ENCODE peak calls at places on chromosomes 16 and 17, in nine cellular contexts. B, U, M, G, F, R, C, N and P are unnamed samples. For H3K27me3, the result is how much of the 10 kb centered on the place peaks cover.

GRCh38 chr16:87653234-87653633 is 50.9 kb downstream of the JPH3 start:
- DNase-seq in F (no peak), R (no peak), N (no peak), U (no peak), G (peak), M (peak), B (no peak), C (no peak), P (peak)

GRCh38 chr16:49311823-49312222 is 30.2 kb upstream of the CBLN1 start:
- DNase-seq in U (no peak), M (no peak), B (no peak), R (no peak), G (no peak), N (no peak), F (no peak), C (no peak), P (no peak)

GRCh38 chr16:87129771-87130170 is 187.4 kb downstream of the C16orf95 start:
- DNase-seq in B (peak), G (peak), U (no peak), R (no peak), C (no peak), M (peak), N (no peak), F (no peak), P (peak)

GRCh38 chr17:30234296-30234695 is 1.2 kb downstream of the SLC6A4 start:
- DNase-seq in B (no peak), F (no peak), U (no peak), R (no peak), N (no peak), C (no peak), M (no peak), G (no peak), P (no peak)

GRCh38 chr17:81512984-81513668 is 527 bp upstream of the ACTG1 start:
- DNase-seq in C (peak), R (peak), M (peak), N (peak), G (peak), U (no peak), B (no peak), F (peak), P (peak)

GRCh38 chr17:50328360-50328759 is 17.6 kb upstream of the XYLT2 start:
- DNase-seq in M (no peak), C (no peak), B (no peak), F (no peak), U (no peak), R (no peak), N (no peak), G (no peak), P (no peak)

GRCh38 chr16:23088018-23088417 is 61.2 kb downstream of the USP31 start:
- DNase-seq in N (no peak), B (no peak), U (no peak), M (no peak), C (no peak), R (no peak), F (no peak), G (no peak), P (no peak)

GRCh38 chr16:66473654-66474519 is 46.8 kb downstream of the BEAN1 start:
- DNase-seq in G (peak), C (no peak), U (no peak), F (peak), R (no peak), N (peak), B (no peak), M (no peak), P (peak)

GRCh38 chr17:66764559-66764958 is 70.4 kb upstream of the CACNG5 start:
- DNase-seq in F (no peak), G (no peak), N (no peak), M (no peak), U (no peak), B (no peak), C (no peak), R (no peak), P (no peak)

GRCh38 chr17:74566132-74566753 is 1.1 kb downstream of the CD300H start:
- DNase-seq in B (no peak), R (no peak), M (no peak), G (peak), U (no peak), C (peak), F (peak), N (no peak), P (peak)

GRCh38 chr16:71526111-71526998 is at the start of gene CHST4:
- DNase-seq in U (no peak), B (peak), F (no peak), G (no peak), R (no peak), N (no peak), C (no peak), M (peak), P (peak)

GRCh38 chr16:85641776-85642176 is 28.7 kb downstream of the GSE1 start:
- DNase-seq in N (no peak), U (no peak), F (no peak), C (peak), G (no peak), M (no peak), R (no peak), B (peak), P (peak)

GRCh38 chr17:27458524-27458908 is 2.3 kb downstream of the KSR1 start:
- DNase-seq in G (no peak), N (no peak), C (no peak), R (no peak), F (no peak), M (no peak), B (no peak), U (no peak), P (no peak)

GRCh38 chr17:19448341-19449268 is 37.6 kb downstream of the RNF112 start:
- DNase-seq in R (no peak), C (peak), F (no peak), G (peak), N (no peak), M (peak), B (peak), U (no peak), P (peak)

GRCh38 chr16:26139884-26140283 is 448.1 kb downstream of the HS3ST4 start:
- DNase-seq in N (no peak), M (no peak), F (no peak), U (no peak), B (no peak), R (no peak), C (no peak), G (no peak), P (no peak)

GRCh38 chr16:22327446-22327775 is 30.2 kb downstream of the POLR3E start:
- DNase-seq in N (no peak), R (no peak), B (no peak), C (no peak), M (no peak), U (no peak), F (no peak), G (no peak), P (no peak)

GRCh38 chr16:20313741-20314140 is 13.6 kb downstream of the GP2 start:
- DNase-seq in N (no peak), B (no peak), R (no peak), C (no peak), U (no peak), G (no peak), F (no peak), M (no peak), P (no peak)

GRCh38 chr16:17345043-17345442 is 125.7 kb downstream of the XYLT1 start:
- DNase-seq in C (peak), G (no peak), R (peak), N (no peak), U (no peak), F (no peak), M (peak), B (no peak), P (no peak)

GRCh38 chr17:36088559-36089376 is 1.2 kb downstream of the CCL3 start:
- DNase-seq in F (no peak), R (no peak), B (no peak), U (no peak), C (no peak), N (no peak), G (no peak), M (no peak), P (no peak)

GRCh38 chr17:79558573-79558900 is 52.3 kb downstream of the RBFOX3 start:
- DNase-seq in U (no peak), C (no peak), G (no peak), M (no peak), F (no peak), N (no peak), R (no peak), B (no peak), P (no peak)

GRCh38 chr16:88368036-88368435 is 14.7 kb upstream of the ZNF469 start:
- DNase-seq in R (no peak), C (no peak), U (no peak), N (no peak), G (no peak), F (no peak), B (no peak), M (no peak), P (no peak)

GRCh38 chr17:49987290-49987585 is 7.8 kb downstream of the DLX3 start:
- DNase-seq in R (no peak), N (no peak), F (peak), U (no peak), C (no peak), M (no peak), G (no peak), B (no peak), P (no peak)

GRCh38 chr16:88747588-88748301 is 37.3 kb downstream of the PIEZO1 start:
- DNase-seq in M (no peak), G (peak), C (no peak), N (no peak), U (no peak), B (no peak), R (no peak), F (no peak), P (peak)

GRCh38 chr17:794876-795275 is 12.7 kb downstream of the MRM3 start:
- DNase-seq in G (peak), B (peak), F (peak), M (peak), U (no peak), N (peak), C (peak), R (peak), P (peak)

GRCh38 chr16:29825145-29826044 is 5.1 kb downstream of the MVP start:
- DNase-seq in B (peak), N (peak), U (no peak), F (peak), M (peak), R (no peak), C (no peak), G (peak), P (peak)

GRCh38 chr16:15950869-15951268 is 1.5 kb downstream of the ABCC1 start:
- DNase-seq in F (no peak), R (no peak), G (no peak), B (no peak), M (no peak), U (no peak), N (no peak), C (no peak), P (no peak)

GRCh38 chr17:72142614-72143013 is 21.8 kb downstream of the SOX9 start:
- DNase-seq in G (no peak), M (no peak), N (no peak), B (no peak), F (no peak), U (no peak), R (no peak), C (no peak), P (no peak)

GRCh38 chr16:56122251-56122650 is 69.0 kb upstream of the GNAO1 start:
- DNase-seq in B (no peak), N (no peak), M (no peak), C (no peak), F (no peak), U (no peak), G (no peak), R (no peak), P (no peak)

GRCh38 chr16:24723663-24724062 is 5.8 kb upstream of the TNRC6A start:
- DNase-seq in C (no peak), G (peak), F (no peak), M (peak), N (no peak), R (no peak), U (no peak), B (no peak), P (peak)

GRCh38 chr16:89736554-89736953 is 15.2 kb downstream of the ZNF276 start:
- DNase-seq in N (no peak), G (no peak), C (no peak), U (no peak), F (no peak), R (no peak), M (no peak), B (no peak), P (no peak)

GRCh38 chr16:58331024-58331707 is 36.3 kb upstream of the PRSS54 start:
- DNase-seq in U (no peak), B (no peak), G (no peak), N (no peak), C (no peak), M (no peak), R (no peak), F (no peak), P (no peak)

GRCh38 chr17:56148333-56148732 is 4.9 kb upstream of the ANKFN1 start:
- DNase-seq in G (no peak), N (no peak), B (no peak), M (no peak), U (no peak), C (no peak), R (no peak), F (no peak), P (no peak)

GRCh38 chr16:20871935-20872815 is 28.0 kb downstream of the DCUN1D3 start:
- DNase-seq in F (no peak), B (no peak), R (no peak), U (no peak), G (no peak), N (no peak), M (no peak), C (no peak), P (no peak)

GRCh38 chr17:79071161-79071560 is 3.5 kb upstream of the ENGASE start:
- DNase-seq in B (no peak), G (no peak), R (no peak), M (no peak), N (no peak), C (no peak), U (no peak), F (no peak), P (no peak)

GRCh38 chr16:1002399-1003161 is 21.0 kb downstream of the SOX8 start:
- DNase-seq in M (peak), N (peak), B (peak), F (no peak), G (peak), C (no peak), R (no peak), U (no peak), P (no peak)

GRCh38 chr16:23092072-23092800 is 57.0 kb downstream of the USP31 start:
- DNase-seq in R (no peak), B (no peak), C (no peak), U (no peak), G (no peak), N (no peak), M (no peak), F (no peak), P (no peak)

GRCh38 chr17:29019475-29020181 is 13.8 kb upstream of the SEZ6 start:
- DNase-seq in B (no peak), U (no peak), N (no peak), M (no peak), C (no peak), R (no peak), F (no peak), G (no peak), P (no peak)

GRCh38 chr16:11152205-11152604 is 103.8 kb downstream of the SOCS1 start:
- DNase-seq in C (no peak), N (no peak), F (no peak), G (no peak), B (no peak), M (no peak), R (no peak), U (no peak), P (no peak)

DNA sequence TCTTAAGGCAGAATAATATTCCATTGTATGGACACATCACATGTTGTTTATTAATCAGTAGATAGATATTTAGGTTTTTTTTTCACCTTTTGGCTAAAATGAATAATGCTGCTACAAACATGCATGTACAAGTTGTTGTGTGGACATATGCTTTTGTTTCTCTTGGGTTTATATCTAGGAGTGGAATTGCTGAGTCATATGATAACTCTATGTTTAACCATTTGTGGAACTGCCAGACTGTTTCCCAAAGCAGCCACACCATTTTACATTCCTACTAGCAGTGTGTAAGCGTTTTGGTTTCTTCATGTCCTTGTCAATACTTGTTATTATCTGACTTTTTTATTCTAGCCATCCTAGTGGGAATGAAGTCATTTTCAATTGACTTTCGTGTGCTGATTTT is 21.3 kb downstream of the CYLD start:
- DNase-seq in G (no peak), N (no peak), F (no peak), M (peak), R (no peak), U (no peak), B (no peak), C (no peak), P (peak)
- H3K4me3 ChIP-seq in G (no peak), N (no peak), F (no peak), M (no peak), R (no peak), U (no peak), B (no peak), C (no peak), P (no peak)

DNA sequence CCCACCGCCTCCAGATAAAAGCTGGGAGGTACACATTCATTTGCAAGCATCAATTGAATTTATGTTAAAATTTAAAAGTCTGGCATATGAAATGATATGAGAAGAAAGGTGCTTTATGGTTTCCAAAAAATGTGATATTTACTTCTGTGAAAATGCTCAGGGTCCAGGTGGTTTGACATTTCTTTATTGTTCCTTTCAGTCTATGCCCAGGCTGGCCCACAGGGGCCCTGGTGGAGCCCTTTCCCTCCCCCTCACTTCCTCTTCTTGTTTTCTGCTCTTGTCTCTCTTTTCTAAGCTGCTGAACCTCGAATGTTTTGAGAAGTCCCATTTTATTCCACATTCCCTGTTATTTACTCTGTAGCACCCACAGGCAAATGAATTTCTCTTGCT is 127.8 kb downstream of the HS3ST3B1 start:
- DNase-seq in R (no peak), F (no peak), G (no peak), N (peak), U (no peak), M (no peak), B (no peak), C (no peak), P (no peak)
- TF ChIP-seq CTCF in R (no peak), F (no peak), G (no peak), N (no peak), U (no peak), M (no peak), B (no peak), C (no peak), P (no peak)

GRCh38 chr16:67805718-67806427 is 487 bp downstream of the RANBP10 start:
- DNase-seq in G (no peak), R (peak), C (no peak), U (no peak), F (peak), N (no peak), M (no peak), B (no peak), P (no peak)
- H3K27me3 ChIP-seq in G (under half), R (under half), C (under half), U (under half), F (under half), N (under half), M (under half), B (under half), P (under half)

DNA sequence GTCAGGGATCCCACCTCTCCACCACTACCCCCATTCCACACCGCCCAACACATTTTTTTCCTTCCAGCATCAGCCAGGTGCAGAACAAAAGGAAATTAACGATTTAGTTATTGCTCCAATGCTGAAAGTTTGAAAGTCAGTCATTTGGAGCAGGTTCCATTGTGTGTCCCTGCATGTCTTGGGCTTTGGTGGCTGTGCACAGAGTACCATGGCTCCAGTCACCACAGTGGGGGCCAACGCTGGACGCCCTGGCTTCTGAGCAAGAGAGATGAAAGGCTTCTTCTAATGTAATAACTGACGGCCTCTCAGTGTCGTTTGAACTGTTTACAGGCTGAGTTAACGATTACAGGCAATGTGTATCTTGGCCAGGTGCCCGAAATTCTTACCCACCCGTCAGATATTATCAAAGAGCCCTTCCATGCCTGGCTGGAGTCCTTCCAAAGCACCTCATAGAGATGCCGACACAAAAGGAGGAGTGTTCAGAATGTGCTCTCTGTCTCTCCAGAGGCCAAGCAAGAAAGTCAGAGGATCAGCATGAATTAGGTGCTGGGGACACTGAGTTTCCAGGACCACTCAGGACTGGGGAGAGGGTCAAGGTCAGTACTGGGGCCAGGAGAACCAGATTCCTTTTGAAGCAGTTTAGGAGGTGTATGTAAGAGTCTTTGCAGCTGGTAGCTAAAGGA is 25.9 kb downstream of the RNF43 start:
- DNase-seq in F (no peak), B (peak), U (no peak), N (no peak), G (peak), C (no peak), R (peak), M (no peak), P (peak)
- H3K4me3 ChIP-seq in F (no peak), B (no peak), U (no peak), N (no peak), G (no peak), C (no peak), R (no peak), M (no peak), P (no peak)

DNA sequence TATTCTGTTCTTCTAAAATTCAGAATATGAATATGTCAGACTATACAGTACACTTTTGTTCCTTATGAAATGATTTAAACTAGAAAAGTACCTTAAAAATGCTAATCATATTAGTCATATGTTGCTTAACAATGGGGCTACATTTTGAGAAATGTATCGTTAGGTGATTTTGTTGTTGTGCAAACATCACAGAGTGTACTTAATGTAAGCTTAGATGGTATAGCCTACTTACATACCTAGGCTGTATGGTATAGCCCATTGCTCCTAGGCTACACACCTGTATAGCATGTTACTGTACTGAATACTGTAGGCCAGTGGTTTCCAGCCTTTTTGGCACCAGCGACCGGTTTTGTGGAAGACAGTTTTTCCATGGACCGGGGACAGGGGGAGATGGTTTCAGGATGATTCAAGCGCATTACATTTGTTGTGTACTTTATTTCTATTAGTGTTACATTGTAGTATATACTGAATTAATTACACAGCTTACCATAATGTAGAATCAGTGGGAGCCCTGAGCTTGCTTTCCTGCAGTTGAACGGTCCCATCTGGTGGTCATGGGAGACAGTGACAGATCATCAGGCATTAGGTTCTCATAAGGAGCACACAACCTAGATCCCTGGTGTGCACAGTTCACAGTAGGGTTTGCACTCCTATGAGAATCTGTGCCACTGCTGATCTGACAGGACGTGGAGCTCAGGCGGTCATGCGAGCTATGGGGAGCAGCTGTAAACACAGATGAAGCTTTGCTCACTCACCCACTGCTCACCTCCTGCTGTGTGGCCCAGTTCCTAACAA is 35.0 kb upstream of the MRC2 start:
- DNase-seq in F (no peak), N (no peak), G (peak), C (no peak), U (no peak), B (peak), R (no peak), M (peak), P (peak)
- TF ChIP-seq CTCF in F (no peak), N (no peak), G (peak), C (no peak), U (no peak), B (peak), R (no peak), M (peak), P (no peak)